ENCODE peak calls at places on chromosomes 2 and 18, in eight cellular contexts. D, L, C, K, E, M, X and W are unnamed samples.

GRCh38 chr2:3037196-3038194 is 340.1 kb downstream of the EIPR1 start:
- DNase-seq in K (no peak), X (no peak), C (no peak), L (no peak), D (no peak), M (no peak), E (no peak), W (no peak)

GRCh38 chr18:3046216-3046808 is 33.4 kb upstream of the LPIN2 start:
- DNase-seq in X (no peak), C (no peak), M (no peak), E (no peak), D (no peak), L (no peak), K (peak; percentile 30), W (no peak)

GRCh38 chr2:15049096-15049993 is 416.8 kb downstream of the LRATD1 start:
- DNase-seq in L (no peak), D (no peak), X (no peak), K (no peak), E (no peak), C (no peak), M (no peak), W (no peak)

GRCh38 chr2:10490806-10491291 is 42.7 kb upstream of the ODC1 start:
- DNase-seq in E (no peak), X (no peak), D (no peak), C (no peak), M (no peak), K (no peak), L (no peak), W (no peak)

GRCh38 chr2:25421746-25422431 is 80.2 kb upstream of the DNMT3A start:
- DNase-seq in K (no peak), X (no peak), L (no peak), C (no peak), D (no peak), M (no peak), E (no peak), W (no peak)

GRCh38 chr2:121625953-121626352 is 23.3 kb downstream of the CLASP1 start:
- DNase-seq in L (no peak), X (no peak), M (no peak), C (no peak), K (no peak), D (no peak), E (no peak), W (no peak)

GRCh38 chr2:10331702-10332401 is 29.1 kb downstream of the HPCAL1 start:
- DNase-seq in L (peak; percentile 54), E (no peak), X (no peak), K (no peak), M (peak; percentile 48), D (no peak), C (peak; percentile 22), W (no peak)

GRCh38 chr18:10017048-10017447 is 103.2 kb downstream of the VAPA start:
- DNase-seq in M (no peak), E (no peak), D (no peak), C (no peak), X (no peak), K (no peak), L (no peak), W (no peak)

GRCh38 chr2:15757820-15758586 is 166.3 kb downstream of the DDX1 start:
- DNase-seq in E (no peak), K (no peak), X (no peak), L (no peak), D (no peak), C (no peak), M (no peak), W (no peak)

GRCh38 chr2:240822280-240822847 is 2.3 kb upstream of the KIF1A start:
- DNase-seq in X (no peak), K (no peak), C (no peak), D (no peak), L (no peak), M (no peak), E (no peak), W (no peak)

GRCh38 chr2:69022548-69022947 is 9.6 kb downstream of the ANTXR1 start:
- DNase-seq in X (no peak), E (no peak), L (no peak), D (no peak), M (no peak), K (no peak), C (no peak), W (no peak)

GRCh38 chr2:13046557-13047165 is 329.9 kb downstream of the TRIB2 start:
- DNase-seq in M (no peak), C (no peak), E (no peak), K (no peak), L (no peak), D (no peak), X (no peak), W (no peak)

GRCh38 chr18:8484951-8485350 is 124.3 kb upstream of the RAB12 start:
- DNase-seq in M (no peak), D (no peak), E (no peak), L (no peak), K (no peak), C (no peak), X (no peak), W (no peak)

GRCh38 chr2:43831438-43832294 is 7.0 kb downstream of the ABCG5 start:
- DNase-seq in D (peak; percentile 26), X (no peak), M (no peak), K (no peak), C (no peak), L (no peak), E (no peak), W (no peak)

GRCh38 chr2:64987001-64987962 is 1.9 kb upstream of the SLC1A4 start:
- DNase-seq in D (no peak), M (no peak), X (no peak), K (no peak), C (no peak), E (no peak), L (no peak), W (no peak)

GRCh38 chr2:10601866-10602566 is 87.8 kb downstream of the NOL10 start:
- DNase-seq in X (no peak), M (no peak), D (no peak), C (no peak), K (no peak), E (no peak), L (no peak), W (no peak)

GRCh38 chr2:236507393-236508085 is 62.1 kb upstream of the ACKR3 start:
- DNase-seq in K (peak; percentile 87), L (peak; percentile 54), M (peak; percentile 51), X (no peak), E (no peak), D (peak; percentile 75), C (peak; percentile 45), W (peak; percentile 32)

GRCh38 chr2:241892299-241893137 is 23.0 kb downstream of the RTP5 start:
- DNase-seq in D (no peak), L (no peak), K (no peak), E (no peak), X (no peak), C (no peak), M (no peak), W (no peak)

GRCh38 chr18:28048612-28049011 is 128.3 kb downstream of the CDH2 start:
- DNase-seq in C (no peak), D (no peak), E (no peak), M (no peak), X (no peak), L (no peak), K (no peak), W (no peak)

GRCh38 chr2:3661149-3661660 is 3.2 kb downstream of the ALLC start:
- DNase-seq in C (no peak), M (no peak), E (no peak), X (no peak), K (no peak), L (no peak), D (no peak), W (no peak)

GRCh38 chr2:109129356-109129920 is 433 bp downstream of the SH3RF3 start:
- DNase-seq in K (peak; percentile 66), X (no peak), L (peak; percentile 63), D (peak; percentile 50), M (peak; percentile 40), E (no peak), C (no peak), W (no peak)

GRCh38 chr18:48815581-48816324 is 135.0 kb downstream of the SMAD7 start:
- DNase-seq in K (no peak), D (no peak), C (no peak), E (no peak), X (no peak), M (peak; percentile 25), L (peak; percentile 16), W (peak; percentile 10)

GRCh38 chr18:10558243-10558966 is 32.6 kb downstream of the NAPG start:
- DNase-seq in D (no peak), L (no peak), C (no peak), E (no peak), M (no peak), K (no peak), X (no peak), W (no peak)

GRCh38 chr2:239262484-239263230 is 138.2 kb downstream of the HDAC4 start:
- DNase-seq in M (no peak), E (no peak), D (no peak), K (no peak), C (peak; percentile 3), L (no peak), X (no peak), W (peak; percentile 24)

GRCh38 chr2:211359353-211359752 is 803.0 kb downstream of the CPS1 start:
- DNase-seq in K (no peak), E (no peak), C (no peak), L (no peak), X (no peak), M (no peak), D (no peak), W (no peak)

GRCh38 chr2:238504181-238504711 is 77.5 kb downstream of the ASB1 start:
- DNase-seq in X (no peak), E (no peak), D (no peak), M (no peak), L (no peak), K (no peak), C (no peak), W (no peak)

GRCh38 chr2:2769481-2770431 is 438.7 kb upstream of the MYT1L start:
- DNase-seq in L (no peak), K (no peak), M (no peak), D (no peak), X (peak; percentile 21), E (no peak), C (peak; percentile 27), W (peak; percentile 58)